ENCODE peak calls at places on chromosome 11, in eight cellular contexts. U, J, P, C, Y, S, R and F are unnamed samples.

GRCh38 chr11:63838682-63839507 is at the start of gene MARK2:
- DNase-seq in S (peak), C (peak), J (peak), U (peak), Y (peak), R (peak), P (peak), F (peak)

GRCh38 chr11:66043008-66043906 is 5.7 kb downstream of the GAL3ST3 start:
- DNase-seq in S (no peak), U (no peak), R (no peak), J (no peak), P (no peak), Y (no peak), C (no peak), F (no peak)

GRCh38 chr11:110147965-110148709 is 54.9 kb downstream of the ZC3H12C start:
- DNase-seq in S (no peak), C (no peak), J (peak), Y (no peak), P (peak), R (no peak), U (no peak), F (no peak)

GRCh38 chr11:3106736-3107524 is 49.7 kb upstream of the CARS1 start:
- DNase-seq in U (no peak), J (no peak), R (no peak), S (no peak), Y (no peak), C (no peak), P (no peak), F (no peak)

GRCh38 chr11:93392862-93393261 is 62.3 kb downstream of the DEUP1 start:
- DNase-seq in U (no peak), J (no peak), R (no peak), Y (no peak), C (no peak), S (no peak), P (no peak), F (no peak)

GRCh38 chr11:17652556-17652955 is 66.8 kb upstream of the MYOD1 start:
- DNase-seq in P (no peak), J (no peak), C (no peak), S (no peak), Y (no peak), U (no peak), R (no peak), F (no peak)

GRCh38 chr11:91459840-91460239 is 764.8 kb upstream of the FAT3 start:
- DNase-seq in S (no peak), U (no peak), J (no peak), R (no peak), P (no peak), C (no peak), Y (no peak), F (no peak)

GRCh38 chr11:47448566-47449427 is at the start of gene RAPSN:
- DNase-seq in R (no peak), Y (peak), J (no peak), S (no peak), C (no peak), P (no peak), U (no peak), F (no peak)

GRCh38 chr11:134365011-134365925 is 33.5 kb downstream of the GLB1L2 start:
- DNase-seq in C (no peak), U (no peak), J (no peak), Y (no peak), P (no peak), S (peak), R (no peak), F (no peak)

GRCh38 chr11:76132268-76132667 is 74.0 kb downstream of the WNT11 start:
- DNase-seq in U (no peak), R (no peak), Y (no peak), C (no peak), P (no peak), S (no peak), J (no peak), F (no peak)

GRCh38 chr11:125207866-125208425 is 43.4 kb downstream of the PKNOX2 start:
- DNase-seq in C (no peak), P (no peak), U (no peak), R (no peak), J (no peak), Y (no peak), S (no peak), F (no peak)

GRCh38 chr11:75014129-75014528 is 25.4 kb downstream of the NEU3 start:
- DNase-seq in S (no peak), J (peak), U (no peak), C (no peak), Y (no peak), R (no peak), P (no peak), F (no peak)

GRCh38 chr11:114774599-114775365 is 96.5 kb downstream of the NXPE2 start:
- DNase-seq in S (peak), R (no peak), P (peak), U (peak), J (peak), Y (no peak), C (no peak), F (no peak)

GRCh38 chr11:104997288-104997687 is 25.7 kb downstream of the CASP5 start:
- DNase-seq in R (no peak), S (no peak), J (peak), U (no peak), Y (no peak), P (peak), C (no peak), F (no peak)

GRCh38 chr11:67613960-67614715 is 7.4 kb downstream of the NDUFV1 start:
- DNase-seq in C (peak), P (peak), U (peak), Y (peak), S (peak), J (peak), R (no peak), F (no peak)

GRCh38 chr11:12167098-12167999 is 57.0 kb downstream of the MICAL2 start:
- DNase-seq in S (no peak), C (no peak), U (peak), P (peak), R (peak), J (peak), Y (no peak), F (peak)

GRCh38 chr11:118079507-118079906 is 2.6 kb downstream of the TMPRSS4 start:
- DNase-seq in C (no peak), S (no peak), J (no peak), U (no peak), R (no peak), P (no peak), Y (no peak), F (no peak)

GRCh38 chr11:125072210-125072960 is 9.3 kb downstream of the SLC37A2 start:
- DNase-seq in Y (no peak), U (no peak), R (no peak), S (no peak), P (no peak), J (no peak), C (no peak), F (no peak)

GRCh38 chr11:90204407-90204806 is 18.4 kb downstream of the CHORDC1 start:
- DNase-seq in C (no peak), R (no peak), Y (no peak), J (no peak), P (no peak), S (no peak), U (no peak), F (no peak)